ENCODE peak calls at places on chromosomes 4 and X, in four cellular contexts. C, O, D and M are unnamed samples.

GRCh38 chr4:76271248-76271647 is 19.7 kb downstream of the FAM47E start:
- DNase-seq in C (no peak), O (no peak), D (no peak), M (no peak)

GRCh38 chrX:44439242-44439641 is 95.8 kb upstream of the EFHC2 start:
- DNase-seq in C (no peak), O (no peak), D (no peak), M (no peak)

GRCh38 chrX:21946925-21947641 is 6.6 kb downstream of the SMS start:
- DNase-seq in C (peak), O (peak), D (no peak), M (peak)

GRCh38 chr4:108590776-108591175 is 29.6 kb upstream of the RPL34 start:
- DNase-seq in C (peak), O (no peak), D (no peak), M (no peak)

GRCh38 chrX:39848900-39849299 is 248.9 kb downstream of the BCOR start:
- DNase-seq in C (peak), O (no peak), D (no peak), M (no peak)

GRCh38 chr4:173493041-173493440 is 37.0 kb downstream of the HAND2 start:
- DNase-seq in C (no peak), O (no peak), D (no peak), M (no peak)

GRCh38 chr4:189048119-189048518 is 892.6 kb upstream of the FRG1 start:
- DNase-seq in C (peak), O (no peak), D (no peak), M (no peak)

GRCh38 chr4:68466751-68467150 is 19.5 kb downstream of the TMPRSS11E start:
- DNase-seq in C (no peak), O (no peak), D (no peak), M (no peak)

GRCh38 chr4:2667428-2667827 is 88.7 kb downstream of the TNIP2 start:
- DNase-seq in C (no peak), O (no peak), D (no peak), M (no peak)

GRCh38 chrX:50081282-50081955 is 119.4 kb downstream of the AKAP4 start:
- DNase-seq in C (peak), O (no peak), D (no peak), M (peak)

GRCh38 chr4:154566639-154567204 is 3.9 kb downstream of the FGB start:
- DNase-seq in C (peak), O (no peak), D (no peak), M (no peak)

GRCh38 chr4:15382669-15383273 is 45.1 kb upstream of the C1QTNF7 start:
- DNase-seq in C (no peak), O (no peak), D (no peak), M (no peak)

GRCh38 chrX:53135581-53135980 is 41.6 kb downstream of the KANTR start:
- DNase-seq in C (no peak), O (no peak), D (no peak), M (no peak)

GRCh38 chr4:77959566-77960338 is 97.1 kb downstream of the MRPL1 start:
- DNase-seq in C (peak), O (peak), D (peak), M (peak)

GRCh38 chr4:41594439-41594838 is 56.5 kb downstream of the LIMCH1 start:
- DNase-seq in C (no peak), O (no peak), D (no peak), M (no peak)

GRCh38 chr4:121307441-121308327 is 73.1 kb downstream of the QRFPR start:
- DNase-seq in C (peak), O (peak), D (peak), M (peak)

GRCh38 chr4:141914746-141915145 is 278.4 kb downstream of the IL15 start:
- DNase-seq in C (no peak), O (no peak), D (no peak), M (peak)

GRCh38 chrX:123959281-123960063 is 2.0 kb upstream of the STAG2 start:
- DNase-seq in C (no peak), O (peak), D (no peak), M (peak)

GRCh38 chr4:2800691-2801596 is 8.1 kb downstream of the SH3BP2 start:
- DNase-seq in C (peak), O (peak), D (peak), M (peak)

GRCh38 chr4:99087887-99088484 is 602 bp downstream of the ADH5 start:
- DNase-seq in C (peak), O (peak), D (no peak), M (peak)

GRCh38 chr4:51906167-51906647 is 63.3 kb downstream of the DCUN1D4 start:
- DNase-seq in C (peak), O (peak), D (peak), M (peak)

GRCh38 chr4:88697588-88698329 is at the start of gene NAP1L5:
- DNase-seq in C (peak), O (peak), D (peak), M (peak)

GRCh38 chr4:153539058-153539826 is 73.1 kb downstream of the TMEM131L start:
- DNase-seq in C (no peak), O (no peak), D (no peak), M (no peak)

GRCh38 chrX:134684956-134685355 is 26.7 kb upstream of the PLAC1 start:
- DNase-seq in C (no peak), O (no peak), D (no peak), M (no peak)

GRCh38 chr4:118005883-118006282 is 28.4 kb upstream of the NDST3 start:
- DNase-seq in C (no peak), O (no peak), D (no peak), M (no peak)
- TF ChIP-seq FOS in C (no peak), O (no peak), D (no peak), M (no peak)

GRCh38 chr4:7960790-7961655 is 21.4 kb upstream of the AFAP1 start:
- DNase-seq in C (peak), O (no peak), D (peak), M (peak)

GRCh38 chr4:7962609-7963508 is 23.2 kb upstream of the AFAP1 start:
- DNase-seq in C (no peak), O (no peak), D (no peak), M (no peak)

GRCh38 chr4:7957113-7957656 is 17.5 kb upstream of the AFAP1 start:
- DNase-seq in C (peak), O (no peak), D (no peak), M (peak)

GRCh38 chr4:7959066-7959465 is 19.4 kb upstream of the AFAP1 start:
- DNase-seq in C (no peak), O (no peak), D (no peak), M (no peak)

GRCh38 chr4:7960017-7960789 is 20.5 kb upstream of the AFAP1 start:
- DNase-seq in C (no peak), O (no peak), D (no peak), M (no peak)
- H3K27ac ChIP-seq in C (peak), O (no peak), D (no peak), M (peak)

GRCh38 chr4:25162566-25162965 is 2.3 kb upstream of the SEPSECS start:
- DNase-seq in C (no peak), O (no peak), D (no peak), M (no peak)

GRCh38 chr4:25158817-25159216 is 1.4 kb downstream of the SEPSECS start:
- DNase-seq in C (no peak), O (no peak), D (no peak), M (no peak)

GRCh38 chr4:25161599-25161960 is 1.3 kb upstream of the SEPSECS start:
- DNase-seq in C (no peak), O (peak), D (no peak), M (no peak)

GRCh38 chr4:25160714-25161598 is 707 bp upstream of the SEPSECS start:
- DNase-seq in C (no peak), O (peak), D (no peak), M (no peak)

DNA sequence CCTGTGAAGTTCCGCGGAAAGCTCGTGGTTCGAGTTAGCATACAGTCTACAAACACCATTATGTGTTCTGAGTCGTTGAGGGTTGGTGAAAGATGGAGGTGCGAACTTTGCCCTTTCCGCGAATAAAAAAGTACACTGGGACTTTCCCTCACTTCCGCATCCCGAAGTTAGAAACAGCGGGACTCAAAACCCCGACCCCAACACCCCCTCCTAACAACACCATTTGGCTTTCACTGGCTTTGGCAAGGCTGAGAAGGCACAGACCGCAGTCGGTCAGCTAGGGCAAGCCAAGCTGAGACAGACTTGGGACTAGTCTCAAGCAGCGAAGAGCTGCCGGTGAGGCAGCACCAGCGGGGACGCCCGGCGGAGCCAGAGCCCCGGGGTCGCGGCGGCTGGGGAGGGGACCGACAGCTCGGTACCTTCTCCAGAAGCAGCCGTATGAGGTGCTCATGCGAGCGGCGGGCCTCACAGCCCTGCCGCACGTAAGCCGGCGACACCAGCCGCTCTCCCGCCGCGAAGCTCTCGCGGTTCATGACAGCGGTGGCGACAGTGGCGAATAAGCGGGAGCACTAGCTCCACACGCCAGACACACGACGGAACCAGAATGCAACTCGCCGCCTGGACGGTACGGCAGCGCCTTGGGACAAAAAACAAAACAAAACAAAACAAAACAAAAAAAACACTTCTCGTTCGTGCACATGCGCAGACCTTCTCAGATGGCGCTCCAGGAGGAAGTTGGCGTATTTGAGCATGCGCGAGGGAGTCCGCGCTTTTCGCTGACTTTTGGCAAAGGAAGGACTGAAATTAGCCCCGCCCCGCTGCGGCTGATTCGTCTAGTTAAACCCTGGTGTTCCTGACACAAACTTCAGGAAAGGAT is at the start of gene SEPSECS:
- DNase-seq in C (peak), O (peak), D (peak), M (peak)
- TF ChIP-seq CTCF in C (no peak), O (no peak), D (no peak), M (no peak)

DNA sequence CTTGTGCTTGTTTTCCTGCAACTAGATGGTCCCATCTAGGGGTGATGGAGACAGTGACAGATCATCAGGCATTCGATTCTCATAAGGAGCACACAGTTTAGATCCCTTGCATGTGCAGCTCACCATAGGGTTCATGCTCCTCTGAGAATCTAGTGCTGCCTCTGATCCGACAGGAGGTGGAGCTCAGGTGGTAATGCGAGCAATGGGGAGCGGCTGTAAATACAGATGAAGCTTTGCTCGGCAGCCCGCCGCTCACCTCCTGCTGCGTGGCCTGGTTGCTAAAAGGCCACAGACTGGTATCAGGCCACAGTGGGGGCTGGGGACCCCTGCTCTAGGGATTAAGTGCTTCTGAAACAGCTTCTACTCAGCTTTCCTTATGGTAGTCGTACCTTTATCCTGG is 28.5 kb upstream of the CCDC110 start:
- DNase-seq in C (no peak), O (no peak), D (no peak), M (no peak)
- TF ChIP-seq FOS in C (no peak), O (no peak), D (no peak), M (no peak)

DNA sequence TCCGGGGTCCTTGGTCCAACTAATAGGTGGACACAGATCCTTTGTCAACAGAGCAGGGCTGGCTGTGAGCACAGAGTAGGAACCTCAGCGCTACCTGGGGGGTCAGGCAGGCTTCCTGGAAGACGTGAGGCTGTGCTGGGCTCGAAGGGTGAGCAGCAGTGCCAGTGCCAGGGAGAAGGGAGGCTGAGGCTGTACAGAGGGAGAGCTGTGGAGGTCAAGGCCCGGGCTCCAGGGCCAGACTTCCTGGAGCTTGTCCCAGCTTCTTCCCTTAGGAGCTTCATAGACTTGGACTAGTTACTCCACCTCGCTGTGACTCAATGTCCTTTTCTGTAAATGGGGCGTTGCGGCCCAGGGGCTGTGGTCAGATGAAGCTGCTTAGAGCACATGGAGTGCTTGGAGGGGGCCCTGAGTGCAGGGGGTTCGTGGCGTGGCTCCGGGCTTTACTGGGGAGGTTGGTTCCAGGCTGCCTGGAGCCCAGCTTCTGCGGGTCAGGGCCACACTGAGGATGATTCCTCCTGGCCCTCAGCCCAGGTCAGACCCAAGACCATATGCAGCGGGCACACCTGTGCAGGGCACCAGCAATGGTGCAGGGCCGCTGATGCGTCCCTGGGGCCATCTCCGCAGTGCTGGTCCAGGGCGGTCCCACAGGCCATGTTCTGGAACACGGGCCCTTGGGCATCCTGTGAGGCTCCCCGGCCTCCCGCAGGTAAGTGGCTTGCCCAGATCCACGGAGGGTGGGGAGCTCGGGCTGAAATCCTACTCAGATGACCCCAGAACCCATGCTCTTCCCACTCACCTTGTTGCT is 98.1 kb downstream of the DCTD start:
- DNase-seq in C (no peak), O (no peak), D (no peak), M (no peak)
- H3K27ac ChIP-seq in C (no peak), O (no peak), D (no peak), M (no peak)

GRCh38 chr4:102295153-102295862 is 50.0 kb downstream of the SLC39A8 start:
- DNase-seq in C (no peak), O (no peak), D (no peak), M (no peak)
- TF ChIP-seq CTCF in C (no peak), O (no peak), D (no peak), M (no peak)

GRCh38 chr4:101724093-101724492 is 66.4 kb upstream of the BANK1 start:
- DNase-seq in C (no peak), O (no peak), D (no peak), M (no peak)
- TF ChIP-seq FOS in C (no peak), O (no peak), D (no peak), M (no peak)

DNA sequence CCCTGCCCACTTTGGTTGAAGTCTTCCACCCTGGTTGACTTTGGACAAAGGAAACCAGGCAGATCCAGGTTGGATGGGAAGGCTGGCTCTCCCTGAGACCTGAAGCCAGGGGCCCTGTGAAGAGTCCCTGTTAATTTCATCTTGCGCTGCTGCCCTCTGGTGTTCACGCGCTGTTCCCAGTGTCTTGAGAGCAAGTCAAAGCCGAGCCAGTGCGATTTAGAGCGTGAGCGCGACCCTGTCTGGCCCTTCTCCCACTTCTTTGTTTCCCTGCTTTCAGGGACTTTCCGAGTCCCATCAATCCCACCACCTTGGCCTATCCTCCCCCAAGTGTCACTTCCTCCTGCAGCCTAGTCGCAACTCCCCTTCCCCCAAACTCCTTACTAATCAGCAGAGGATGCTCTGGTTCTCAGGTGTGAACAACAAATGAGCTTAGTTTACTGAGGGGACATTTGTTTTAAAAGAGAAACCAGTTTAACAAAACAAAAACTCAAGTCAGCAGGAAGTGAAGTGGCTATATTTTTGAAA is 25.8 kb upstream of the CHRNA9 start:
- DNase-seq in C (peak), O (peak), D (peak), M (peak)
- H3K27ac ChIP-seq in C (no peak), O (no peak), D (peak), M (no peak)